ENCODE peak calls at places on chromosomes 16 and 17, in seven cellular contexts. V, D, R, Q, I, L and H are unnamed samples. For H3K4me1, the result is how much of the 10 kb centered on the place peaks cover.

GRCh38 chr16:10368984-10369551 is 16.8 kb upstream of the ATF7IP2 start:
- DNase-seq in V (no peak), D (no peak), R (no peak), Q (no peak), I (no peak), L (no peak), H (no peak)

GRCh38 chr16:89505204-89506112 is 2.7 kb upstream of the SPG7 start:
- DNase-seq in V (no peak), D (peak), R (peak), Q (peak), I (peak), L (no peak), H (peak)

GRCh38 chr16:85369060-85369459 is 244.1 kb upstream of the GSE1 start:
- DNase-seq in V (no peak), D (no peak), R (no peak), Q (no peak), I (no peak), L (no peak), H (no peak)

GRCh38 chr16:2156025-2156848 is 655 bp downstream of the TRAF7 start:
- DNase-seq in V (no peak), D (no peak), R (no peak), Q (no peak), I (no peak), L (peak), H (no peak)

GRCh38 chr17:42065201-42065600 is 14.8 kb upstream of the C17orf113 start:
- DNase-seq in V (no peak), D (no peak), R (no peak), Q (no peak), I (no peak), L (no peak), H (no peak)

GRCh38 chr17:32227910-32228309 is 37.7 kb upstream of the RHBDL3 start:
- DNase-seq in V (peak), D (no peak), R (no peak), Q (no peak), I (no peak), L (no peak), H (no peak)

GRCh38 chr17:63431939-63432804 is 13.9 kb downstream of the CYB561 start:
- DNase-seq in V (no peak), D (no peak), R (peak), Q (no peak), I (peak), L (no peak), H (no peak)

GRCh38 chr16:27234603-27235002 is 31.3 kb downstream of the KDM8 start:
- DNase-seq in V (no peak), D (no peak), R (no peak), Q (no peak), I (no peak), L (no peak), H (no peak)

GRCh38 chr16:69318177-69318910 is 7.2 kb downstream of the VPS4A start:
- DNase-seq in V (no peak), D (no peak), R (no peak), Q (no peak), I (no peak), L (peak), H (no peak)

GRCh38 chr17:42472709-42473521 is 14.2 kb downstream of the ATP6V0A1 start:
- DNase-seq in V (no peak), D (no peak), R (no peak), Q (no peak), I (no peak), L (no peak), H (no peak)

GRCh38 chr17:74924250-74924948 is at the start of gene OTOP2:
- DNase-seq in V (peak), D (no peak), R (no peak), Q (no peak), I (peak), L (peak), H (no peak)

GRCh38 chr17:8426094-8426720 is 9.5 kb upstream of the NDEL1 start:
- DNase-seq in V (no peak), D (no peak), R (no peak), Q (no peak), I (peak), L (no peak), H (no peak)

GRCh38 chr16:83606486-83607030 is 201.2 kb upstream of the HSBP1 start:
- DNase-seq in V (peak), D (peak), R (no peak), Q (no peak), I (no peak), L (no peak), H (no peak)

GRCh38 chr17:82007495-82008257 is 15.0 kb downstream of the CENPX start:
- DNase-seq in V (no peak), D (no peak), R (no peak), Q (no peak), I (no peak), L (peak), H (no peak)

GRCh38 chr16:19697756-19698318 is 20.2 kb downstream of the KNOP1 start:
- DNase-seq in V (no peak), D (no peak), R (no peak), Q (peak), I (peak), L (no peak), H (no peak)

GRCh38 chr16:3650631-3651265 is 3.7 kb upstream of the DNASE1 start:
- DNase-seq in V (peak), D (no peak), R (no peak), Q (peak), I (no peak), L (no peak), H (no peak)

GRCh38 chr16:4936991-4937781 is at the start of gene PPL:
- DNase-seq in V (peak), D (peak), R (peak), Q (peak), I (peak), L (peak), H (peak)

GRCh38 chr17:35969558-35970442 is 11.5 kb downstream of the CCL16 start:
- DNase-seq in V (peak), D (peak), R (peak), Q (peak), I (peak), L (no peak), H (peak)
- H3K4me1 ChIP-seq in V (under half), D (under half), R (under half), Q (under half), I (under half), L (under half), H (under half)

GRCh38 chr17:1638171-1638583 is 7.4 kb downstream of the SCARF1 start:
- DNase-seq in V (no peak), D (no peak), R (no peak), Q (no peak), I (no peak), L (peak), H (no peak)
- TF ChIP-seq POLR2AphosphoS5 in V (no peak), D (no peak), R (no peak), Q (no peak), I (no peak), L (no peak), H (no peak)

GRCh38 chr16:81321039-81321438 is 6.3 kb downstream of the GAN start:
- DNase-seq in V (no peak), D (no peak), R (no peak), Q (no peak), I (no peak), L (no peak), H (no peak)

GRCh38 chr16:81321537-81321936 is 6.8 kb downstream of the GAN start:
- DNase-seq in V (no peak), D (no peak), R (no peak), Q (no peak), I (no peak), L (no peak), H (no peak)

GRCh38 chr16:81326971-81327370 is 12.2 kb downstream of the GAN start:
- DNase-seq in V (no peak), D (no peak), R (no peak), Q (no peak), I (no peak), L (no peak), H (no peak)

GRCh38 chr16:81327483-81328196 is 12.9 kb downstream of the GAN start:
- DNase-seq in V (no peak), D (no peak), R (peak), Q (peak), I (no peak), L (no peak), H (peak)

GRCh38 chr16:81324808-81325207 is 10.0 kb downstream of the GAN start:
- DNase-seq in V (no peak), D (no peak), R (no peak), Q (no peak), I (no peak), L (peak), H (no peak)
- H3K4me1 ChIP-seq in V (under half), D (under half), R (under half), Q (under half), I (under half), L (under half), H (under half)

DNA sequence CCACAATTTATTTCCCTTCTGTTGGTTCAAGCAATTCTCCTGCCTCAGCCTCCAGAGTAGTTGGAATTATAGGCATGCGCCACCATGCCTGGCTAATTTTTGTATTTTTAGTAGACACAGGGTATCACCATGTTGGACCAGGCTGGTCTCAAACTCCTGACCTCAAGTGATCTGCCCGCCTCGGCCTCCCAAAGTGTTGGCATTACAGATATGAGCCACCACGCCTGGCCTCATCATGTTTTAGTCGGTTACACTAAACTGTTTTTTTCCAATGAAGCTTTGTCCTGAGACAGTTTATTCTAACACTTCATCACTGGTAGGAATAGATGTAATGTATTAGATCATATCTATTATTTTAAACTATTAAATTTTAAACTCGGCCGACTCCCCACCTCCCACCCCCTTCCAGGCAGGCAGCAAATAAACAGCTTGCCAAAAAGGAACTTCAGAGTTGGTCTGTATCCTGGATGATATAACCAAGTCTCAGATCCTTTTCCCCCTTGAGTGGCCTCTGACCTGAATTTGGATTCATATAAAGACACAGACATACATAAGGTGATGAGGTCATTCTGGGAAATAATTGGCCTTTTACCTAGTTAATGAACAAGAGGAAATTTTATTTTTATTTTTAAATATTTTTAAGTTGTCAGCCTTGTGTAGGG is 18.4 kb upstream of the CORO6 start:
- DNase-seq in V (no peak), D (no peak), R (no peak), Q (no peak), I (no peak), L (no peak), H (no peak)
- TF ChIP-seq POLR2AphosphoS5 in V (no peak), D (no peak), R (no peak), Q (no peak), I (no peak), L (no peak), H (no peak)

GRCh38 chr17:73261952-73262675 is 434 bp upstream of the CPSF4L start:
- DNase-seq in V (peak), D (no peak), R (peak), Q (peak), I (peak), L (peak), H (peak)
- H3K4me1 ChIP-seq in V (under half), D (under half), R (under half), Q (under half), I (under half), L (under half), H (under half)

GRCh38 chr17:78739331-78739853 is 42.7 kb downstream of the CYTH1 start:
- DNase-seq in V (no peak), D (no peak), R (no peak), Q (no peak), I (no peak), L (no peak), H (no peak)
- TF ChIP-seq POLR2AphosphoS5 in V (no peak), D (no peak), R (no peak), Q (no peak), I (no peak), L (no peak), H (no peak)

GRCh38 chr16:11780988-11781680 is 15.9 kb downstream of the ZC3H7A start:
- DNase-seq in V (no peak), D (no peak), R (no peak), Q (no peak), I (no peak), L (no peak), H (no peak)

GRCh38 chr16:11784048-11784780 is 12.8 kb downstream of the ZC3H7A start:
- DNase-seq in V (no peak), D (no peak), R (no peak), Q (no peak), I (no peak), L (no peak), H (no peak)

GRCh38 chr16:11781773-11782172 is 15.3 kb downstream of the ZC3H7A start:
- DNase-seq in V (no peak), D (no peak), R (peak), Q (no peak), I (no peak), L (no peak), H (no peak)

GRCh38 chr16:11779074-11779473 is 18.0 kb downstream of the ZC3H7A start:
- DNase-seq in V (no peak), D (no peak), R (no peak), Q (no peak), I (no peak), L (no peak), H (no peak)

GRCh38 chr16:11783319-11784047 is 13.6 kb downstream of the ZC3H7A start:
- DNase-seq in V (no peak), D (no peak), R (no peak), Q (no peak), I (no peak), L (no peak), H (no peak)
- H3K4me1 ChIP-seq in V (under half), D (under half), R (under half), Q (under half), I (under half), L (under half), H (under half)

DNA sequence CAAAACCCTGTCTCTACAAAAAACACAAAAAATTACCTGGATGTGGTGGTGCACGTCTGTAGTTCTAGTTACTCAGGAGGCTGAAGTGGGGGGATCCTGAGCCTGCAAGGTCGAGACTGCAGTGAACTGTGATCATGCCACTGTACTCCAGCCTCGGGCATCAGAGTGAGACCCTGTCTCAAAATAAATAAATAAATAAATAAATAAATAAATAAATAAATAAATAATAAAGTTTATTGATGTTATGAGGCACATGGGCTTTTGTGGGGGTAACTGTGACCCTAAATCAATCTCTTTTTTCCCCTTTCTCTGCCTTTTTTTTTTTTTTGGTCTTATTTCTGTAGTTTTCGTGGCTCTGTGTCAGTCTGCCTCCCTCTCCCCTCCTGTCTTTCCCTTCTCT is 4.5 kb upstream of the ASIC2 start:
- DNase-seq in V (no peak), D (no peak), R (no peak), Q (no peak), I (no peak), L (no peak), H (no peak)
- TF ChIP-seq POLR2AphosphoS5 in V (no peak), D (no peak), R (no peak), Q (no peak), I (no peak), L (no peak), H (no peak)

GRCh38 chr17:28897769-28898259 is 281 bp upstream of the FLOT2 start:
- DNase-seq in V (no peak), D (no peak), R (no peak), Q (no peak), I (no peak), L (no peak), H (no peak)
- H3K4me1 ChIP-seq in V (under half), D (under half), R (under half), Q (under half), I (under half), L (under half), H (under half)

DNA sequence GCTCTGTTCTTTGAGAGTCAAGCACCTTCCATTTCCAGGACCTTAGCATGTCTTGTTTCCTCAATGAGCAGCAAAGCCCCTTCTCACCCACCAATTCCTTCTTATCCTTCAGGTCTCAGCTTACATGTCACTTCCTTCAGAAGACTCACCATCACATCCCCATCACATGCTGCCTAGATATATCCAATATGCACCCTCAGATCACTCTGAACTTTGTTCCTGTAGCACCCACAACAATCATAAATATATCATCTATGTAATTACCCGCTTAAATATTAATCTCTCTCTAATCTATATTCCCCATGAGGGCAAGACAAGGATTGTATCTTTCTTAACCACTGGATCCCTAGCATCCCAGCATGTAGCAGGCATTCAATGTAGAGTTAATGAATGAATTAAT is 30.4 kb downstream of the KANSL1 start:
- DNase-seq in V (no peak), D (no peak), R (no peak), Q (no peak), I (no peak), L (no peak), H (no peak)
- TF ChIP-seq POLR2AphosphoS5 in V (no peak), D (no peak), R (no peak), Q (no peak), I (no peak), L (no peak), H (no peak)